ENCODE peak calls at places on chromosomes 12 and 14, in six cellular contexts. One of them, this sample, is unnamed.

GRCh38 chr14:90979451-90979850 is 81.0 kb downstream of the RPS6KA5 start:
- DNase-seq in sigmoid colon: no peak
- DNase-seq in right lobe of liver: no peak
- DNase-seq in endothelial cell of umbilical vein: no peak
- DNase-seq in hepatocyte: no peak
- DNase-seq in Panc1: no peak
- DNase-seq in this sample: no peak

GRCh38 chr14:101201535-101202125 is 298.1 kb upstream of the RTL1 start:
- DNase-seq in endothelial cell of umbilical vein: no peak
- DNase-seq in sigmoid colon: peak; percentile 39
- DNase-seq in right lobe of liver: peak; percentile 39
- DNase-seq in Panc1: no peak
- DNase-seq in hepatocyte: no peak
- DNase-seq in this sample: no peak

GRCh38 chr12:40107098-40107802 is 1.4 kb upstream of the SLC2A13 start:
- DNase-seq in Panc1: no peak
- DNase-seq in right lobe of liver: peak; percentile 90
- DNase-seq in hepatocyte: peak; percentile 94
- DNase-seq in endothelial cell of umbilical vein: peak; percentile 72
- DNase-seq in sigmoid colon: peak; percentile 95
- DNase-seq in this sample: peak; percentile 93

GRCh38 chr12:8045952-8046944 is 13.7 kb downstream of the FOXJ2 start:
- DNase-seq in hepatocyte: peak; percentile 86
- DNase-seq in right lobe of liver: peak; percentile 80
- DNase-seq in Panc1: peak; percentile 38
- DNase-seq in endothelial cell of umbilical vein: peak; percentile 81
- DNase-seq in sigmoid colon: peak; percentile 81
- DNase-seq in this sample: peak; percentile 81

GRCh38 chr12:2944401-2945047 is 14.7 kb upstream of the TEAD4 start:
- DNase-seq in hepatocyte: peak; percentile 66
- DNase-seq in right lobe of liver: no peak
- DNase-seq in sigmoid colon: peak; percentile 66
- DNase-seq in Panc1: no peak
- DNase-seq in endothelial cell of umbilical vein: peak; percentile 51
- DNase-seq in this sample: no peak

GRCh38 chr12:104596876-104597833 is 140.4 kb downstream of the CHST11 start:
- DNase-seq in right lobe of liver: no peak
- DNase-seq in sigmoid colon: no peak
- DNase-seq in endothelial cell of umbilical vein: no peak
- DNase-seq in Panc1: no peak
- DNase-seq in hepatocyte: no peak
- DNase-seq in this sample: no peak

GRCh38 chr14:25308244-25308643 is 258.3 kb upstream of the STXBP6 start:
- DNase-seq in hepatocyte: no peak
- DNase-seq in endothelial cell of umbilical vein: no peak
- DNase-seq in right lobe of liver: no peak
- DNase-seq in Panc1: no peak
- DNase-seq in sigmoid colon: no peak
- DNase-seq in this sample: no peak

GRCh38 chr12:58774008-58774407 is 146.3 kb downstream of the LRIG3 start:
- DNase-seq in endothelial cell of umbilical vein: no peak
- DNase-seq in right lobe of liver: no peak
- DNase-seq in sigmoid colon: no peak
- DNase-seq in hepatocyte: no peak
- DNase-seq in Panc1: no peak
- DNase-seq in this sample: no peak

GRCh38 chr12:71164877-71165197 is 7.0 kb upstream of the TSPAN8 start:
- DNase-seq in Panc1: no peak
- DNase-seq in right lobe of liver: no peak
- DNase-seq in hepatocyte: peak; percentile 72
- DNase-seq in sigmoid colon: no peak
- DNase-seq in endothelial cell of umbilical vein: no peak
- DNase-seq in this sample: no peak

GRCh38 chr14:92437729-92438280 is 75.8 kb upstream of the RIN3 start:
- DNase-seq in endothelial cell of umbilical vein: no peak
- DNase-seq in right lobe of liver: no peak
- DNase-seq in hepatocyte: no peak
- DNase-seq in Panc1: no peak
- DNase-seq in sigmoid colon: no peak
- DNase-seq in this sample: no peak

GRCh38 chr14:91230363-91231035 is 14.0 kb downstream of the GPR68 start:
- DNase-seq in right lobe of liver: no peak
- DNase-seq in Panc1: no peak
- DNase-seq in sigmoid colon: no peak
- DNase-seq in hepatocyte: no peak
- DNase-seq in endothelial cell of umbilical vein: no peak
- DNase-seq in this sample: no peak

GRCh38 chr12:15322164-15323054 is at the start of gene PTPRO:
- DNase-seq in endothelial cell of umbilical vein: no peak
- DNase-seq in right lobe of liver: no peak
- DNase-seq in sigmoid colon: no peak
- DNase-seq in hepatocyte: peak; percentile 32
- DNase-seq in Panc1: no peak
- DNase-seq in this sample: no peak

GRCh38 chr12:133107121-133107520 is 23.0 kb downstream of the ZNF891 start:
- DNase-seq in endothelial cell of umbilical vein: no peak
- DNase-seq in right lobe of liver: no peak
- DNase-seq in Panc1: no peak
- DNase-seq in hepatocyte: no peak
- DNase-seq in sigmoid colon: no peak
- DNase-seq in this sample: no peak
- H3K9me3 ChIP-seq in endothelial cell of umbilical vein: peaks cover 28% of the 10 kb centered on the region
- H3K9me3 ChIP-seq in right lobe of liver: peaks cover 37% of the 10 kb centered on the region
- H3K9me3 ChIP-seq in Panc1: peaks cover 90% of the 10 kb centered on the region
- H3K9me3 ChIP-seq in hepatocyte: peaks cover 92% of the 10 kb centered on the region
- H3K9me3 ChIP-seq in sigmoid colon: peaks cover 96% of the 10 kb centered on the region
- H3K9me3 ChIP-seq in this sample: peaks cover 99% of the 10 kb centered on the region

DNA sequence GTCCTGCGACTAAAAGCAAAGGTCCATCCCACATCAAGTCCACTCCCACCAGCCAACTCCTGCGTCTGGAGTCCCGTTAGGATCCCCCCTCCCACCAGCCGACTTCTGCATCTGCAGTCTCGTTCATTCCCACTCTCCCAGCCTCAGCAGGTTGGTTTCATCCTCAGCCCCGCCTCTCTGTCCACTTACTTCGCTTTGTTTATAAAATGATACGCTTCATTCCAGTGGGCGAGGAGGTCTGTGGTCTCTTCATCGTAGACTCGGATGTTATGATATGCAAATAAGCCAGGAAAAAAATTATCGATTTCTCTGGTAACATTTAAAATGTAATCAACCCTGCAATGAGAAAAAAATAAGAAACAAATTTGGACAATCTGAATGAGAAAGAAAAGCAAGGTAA is 56.8 kb downstream of the SSH1 start:
- DNase-seq in endothelial cell of umbilical vein: no peak
- DNase-seq in hepatocyte: no peak
- DNase-seq in right lobe of liver: no peak
- DNase-seq in Panc1: no peak
- DNase-seq in sigmoid colon: no peak
- DNase-seq in this sample: no peak
- H3K27ac ChIP-seq in endothelial cell of umbilical vein: no peak overlapping the region
- H3K27ac ChIP-seq in hepatocyte: peak overlapping the region; percentile 91
- H3K27ac ChIP-seq in right lobe of liver: no peak overlapping the region
- H3K27ac ChIP-seq in Panc1: no peak overlapping the region
- H3K27ac ChIP-seq in sigmoid colon: peak overlapping the region; percentile 97
- H3K27ac ChIP-seq in this sample: peak overlapping the region; percentile 80

DNA sequence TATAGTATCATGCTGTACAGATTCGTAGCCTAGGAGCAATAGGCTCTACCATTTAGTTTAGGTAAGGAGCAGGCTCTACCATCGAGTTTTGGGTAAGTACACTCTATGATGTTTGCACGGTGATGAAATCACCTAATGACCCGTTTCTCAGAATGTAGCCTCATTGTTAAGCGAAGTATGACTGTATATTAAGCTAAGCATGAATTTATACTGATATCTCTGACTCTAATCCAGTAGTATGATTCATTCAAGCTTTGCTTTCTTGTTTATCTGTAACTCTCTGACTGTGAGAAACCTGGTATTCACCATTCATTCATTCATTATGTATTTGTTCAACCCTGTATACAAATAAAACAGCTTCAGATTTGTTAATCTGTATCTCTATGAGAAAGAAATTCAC is 283.9 kb upstream of the PRICKLE1 start:
- DNase-seq in hepatocyte: no peak
- DNase-seq in Panc1: no peak
- DNase-seq in right lobe of liver: no peak
- DNase-seq in sigmoid colon: no peak
- DNase-seq in endothelial cell of umbilical vein: no peak
- DNase-seq in this sample: no peak
- TF ChIP-seq CTCF in hepatocyte: no peak
- TF ChIP-seq CTCF in Panc1: no peak
- TF ChIP-seq CTCF in right lobe of liver: no peak
- TF ChIP-seq CTCF in sigmoid colon: no peak
- TF ChIP-seq CTCF in endothelial cell of umbilical vein: no peak
- TF ChIP-seq CTCF in this sample: no peak

DNA sequence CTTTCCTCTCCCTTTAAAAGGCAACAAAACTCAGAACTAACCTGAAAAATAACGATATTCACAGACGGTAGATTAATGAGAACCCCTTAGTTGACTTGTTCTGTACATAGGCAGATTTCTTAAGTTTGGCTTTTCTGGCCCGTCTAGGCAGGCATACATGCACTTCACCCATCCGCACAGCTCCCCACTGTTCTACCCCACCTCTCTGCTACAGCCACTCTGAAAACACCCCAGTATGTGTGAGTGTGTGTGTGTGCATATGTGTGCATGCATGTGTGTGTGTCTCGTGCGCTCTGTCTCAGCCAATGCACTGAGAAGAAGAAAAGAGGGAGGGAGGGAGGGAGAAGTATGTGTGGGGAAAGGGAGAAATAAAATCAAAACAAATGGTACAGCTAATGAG is 1.9 kb upstream of the LMO3 start:
- DNase-seq in sigmoid colon: no peak
- DNase-seq in endothelial cell of umbilical vein: no peak
- DNase-seq in right lobe of liver: no peak
- DNase-seq in hepatocyte: no peak
- DNase-seq in Panc1: no peak
- DNase-seq in this sample: no peak
- H3K9me3 ChIP-seq in sigmoid colon: no peaks in the 10 kb centered on the region
- H3K9me3 ChIP-seq in endothelial cell of umbilical vein: no peaks in the 10 kb centered on the region
- H3K9me3 ChIP-seq in right lobe of liver: no peaks in the 10 kb centered on the region
- H3K9me3 ChIP-seq in hepatocyte: no peaks in the 10 kb centered on the region
- H3K9me3 ChIP-seq in Panc1: no peaks in the 10 kb centered on the region
- H3K9me3 ChIP-seq in this sample: no peaks in the 10 kb centered on the region

GRCh38 chr12:12564911-12565310 is 2.2 kb upstream of the DUSP16 start:
- DNase-seq in sigmoid colon: no peak
- DNase-seq in Panc1: no peak
- DNase-seq in endothelial cell of umbilical vein: no peak
- DNase-seq in right lobe of liver: no peak
- DNase-seq in hepatocyte: peak; percentile 10
- DNase-seq in this sample: no peak
- H3K27ac ChIP-seq in sigmoid colon: no peak overlapping the region
- H3K27ac ChIP-seq in Panc1: no peak overlapping the region
- H3K27ac ChIP-seq in endothelial cell of umbilical vein: no peak overlapping the region
- H3K27ac ChIP-seq in right lobe of liver: no peak overlapping the region
- H3K27ac ChIP-seq in hepatocyte: no peak overlapping the region
- H3K27ac ChIP-seq in this sample: no peak overlapping the region

GRCh38 chr12:13433768-13434167 is 237.2 kb downstream of the EMP1 start:
- DNase-seq in endothelial cell of umbilical vein: no peak
- DNase-seq in hepatocyte: no peak
- DNase-seq in right lobe of liver: peak; percentile 70
- DNase-seq in sigmoid colon: no peak
- DNase-seq in Panc1: no peak
- DNase-seq in this sample: no peak
- TF ChIP-seq CTCF in endothelial cell of umbilical vein: no peak
- TF ChIP-seq CTCF in hepatocyte: no peak
- TF ChIP-seq CTCF in right lobe of liver: no peak
- TF ChIP-seq CTCF in sigmoid colon: no peak
- TF ChIP-seq CTCF in Panc1: no peak
- TF ChIP-seq CTCF in this sample: no peak

GRCh38 chr12:46242569-46242968 is 26.3 kb downstream of the SLC38A1 start:
- DNase-seq in hepatocyte: no peak
- DNase-seq in Panc1: no peak
- DNase-seq in right lobe of liver: no peak
- DNase-seq in endothelial cell of umbilical vein: no peak
- DNase-seq in sigmoid colon: no peak
- DNase-seq in this sample: no peak

GRCh38 chr12:46244997-46245396 is 23.8 kb downstream of the SLC38A1 start:
- DNase-seq in hepatocyte: no peak
- DNase-seq in Panc1: no peak
- DNase-seq in endothelial cell of umbilical vein: no peak
- DNase-seq in sigmoid colon: no peak
- DNase-seq in right lobe of liver: no peak
- DNase-seq in this sample: no peak

GRCh38 chr12:46244273-46244672 is 24.6 kb downstream of the SLC38A1 start:
- DNase-seq in sigmoid colon: no peak
- DNase-seq in right lobe of liver: no peak
- DNase-seq in hepatocyte: no peak
- DNase-seq in endothelial cell of umbilical vein: no peak
- DNase-seq in Panc1: no peak
- DNase-seq in this sample: no peak

GRCh38 chr12:46240436-46240835 is 28.4 kb downstream of the SLC38A1 start:
- DNase-seq in Panc1: no peak
- DNase-seq in sigmoid colon: no peak
- DNase-seq in endothelial cell of umbilical vein: no peak
- DNase-seq in hepatocyte: no peak
- DNase-seq in right lobe of liver: no peak
- DNase-seq in this sample: no peak

DNA sequence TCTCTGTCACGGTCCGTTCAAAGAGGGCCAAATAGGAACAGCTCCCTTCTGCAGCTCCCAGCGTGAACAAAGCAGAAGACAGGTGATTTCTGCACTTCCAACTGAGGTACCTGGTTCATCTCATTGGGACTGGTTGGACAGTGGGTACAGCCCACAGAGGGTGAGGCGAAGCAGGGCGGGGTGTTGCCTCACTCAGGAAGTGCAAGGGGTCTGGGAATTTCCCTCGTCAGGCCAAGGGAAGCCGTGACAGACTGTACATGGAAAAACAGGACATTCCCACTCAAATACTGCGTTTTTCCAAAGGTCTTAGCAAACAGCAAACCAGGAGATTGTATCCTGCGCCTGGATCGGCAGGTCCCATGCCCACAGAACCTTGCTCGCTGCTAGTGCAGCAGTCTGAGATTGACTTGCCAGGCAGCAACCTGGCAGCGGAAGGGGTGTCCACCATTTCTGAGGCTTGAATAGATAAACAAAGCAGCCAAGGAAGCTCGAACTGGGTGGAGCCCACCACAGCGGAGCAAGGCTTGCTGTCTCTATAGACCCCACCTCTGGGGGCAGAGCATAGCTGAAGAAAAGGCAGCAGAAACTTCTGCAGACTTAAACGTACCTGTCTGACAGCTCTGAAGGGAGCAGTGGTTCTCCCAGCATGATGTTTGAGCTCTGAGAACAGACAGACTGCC is 22.7 kb downstream of the SLC38A1 start:
- DNase-seq in hepatocyte: no peak
- DNase-seq in sigmoid colon: no peak
- DNase-seq in Panc1: no peak
- DNase-seq in endothelial cell of umbilical vein: peak; percentile 25
- DNase-seq in right lobe of liver: no peak
- DNase-seq in this sample: no peak
- H3K9me3 ChIP-seq in hepatocyte: peaks cover 8% of the 10 kb centered on the region
- H3K9me3 ChIP-seq in sigmoid colon: no peaks in the 10 kb centered on the region
- H3K9me3 ChIP-seq in Panc1: no peaks in the 10 kb centered on the region
- H3K9me3 ChIP-seq in endothelial cell of umbilical vein: no peaks in the 10 kb centered on the region
- H3K9me3 ChIP-seq in right lobe of liver: no peaks in the 10 kb centered on the region
- H3K9me3 ChIP-seq in this sample: no peaks in the 10 kb centered on the region